ENCODE peak calls at places on chromosomes 5 and 9, in four cellular contexts. I is right atrium auricular region; V is CD4-positive, alpha-beta T cell; Q is HFF-Myc. A is an unnamed sample.

GRCh38 chr9:132430998-132431397 is 21.0 kb downstream of the CFAP77 start:
- DNase-seq in I (no peak), V (no peak), Q (no peak), A (no peak)

GRCh38 chr9:98985596-98985995 is 41.9 kb downstream of the COL15A1 start:
- DNase-seq in I (no peak), V (no peak), Q (no peak), A (no peak)

GRCh38 chr5:118557103-118557805 is 431.1 kb downstream of the DTWD2 start:
- DNase-seq in I (no peak), V (no peak), Q (no peak), A (no peak)

GRCh38 chr5:110625376-110625999 is 101.0 kb downstream of the TMEM232 start:
- DNase-seq in I (no peak), V (no peak), Q (no peak), A (peak)

GRCh38 chr9:108374606-108375005 is 481.2 kb downstream of the ACTL7B start:
- DNase-seq in I (no peak), V (no peak), Q (no peak), A (no peak)

GRCh38 chr9:3534614-3535404 is 9.0 kb upstream of the RFX3 start:
- DNase-seq in I (no peak), V (no peak), Q (no peak), A (no peak)

GRCh38 chr5:54091416-54092130 is 218.8 kb downstream of the ARL15 start:
- DNase-seq in I (no peak), V (no peak), Q (no peak), A (no peak)

GRCh38 chr5:138438724-138439536 is at the start of gene REEP2:
- DNase-seq in I (no peak), V (peak), Q (no peak), A (no peak)

GRCh38 chr9:3478549-3478953 is 47.2 kb downstream of the RFX3 start:
- DNase-seq in I (no peak), V (no peak), Q (no peak), A (no peak)

GRCh38 chr9:90141723-90142122 is 500.9 kb downstream of the DIRAS2 start:
- DNase-seq in I (no peak), V (no peak), Q (no peak), A (no peak)

GRCh38 chr5:72238712-72239445 is 81.2 kb downstream of the MRPS27 start:
- DNase-seq in I (no peak), V (no peak), Q (no peak), A (no peak)

GRCh38 chr5:56328753-56329560 is 95.8 kb upstream of the ANKRD55 start:
- DNase-seq in I (no peak), V (no peak), Q (no peak), A (no peak)

GRCh38 chr9:93682155-93682968 is 106.0 kb downstream of the PHF2 start:
- DNase-seq in I (peak), V (peak), Q (peak), A (peak)

GRCh38 chr5:176436641-176437040 is 11.5 kb upstream of the FAF2 start:
- DNase-seq in I (no peak), V (no peak), Q (no peak), A (peak)

GRCh38 chr5:102090770-102091169 is 205.3 kb downstream of the SLCO4C1 start:
- DNase-seq in I (no peak), V (no peak), Q (no peak), A (no peak)

GRCh38 chr5:93092349-93093105 is 488.5 kb downstream of the NR2F1-AS1 start:
- DNase-seq in I (no peak), V (no peak), Q (peak), A (no peak)

GRCh38 chr5:69050214-69050613 is 43.6 kb upstream of the SLC30A5 start:
- DNase-seq in I (no peak), V (no peak), Q (no peak), A (no peak)

GRCh38 chr9:92763721-92764380 is 782 bp downstream of the BICD2 start:
- DNase-seq in I (no peak), V (no peak), Q (no peak), A (no peak)

GRCh38 chr9:14270358-14271077 is 43.4 kb downstream of the NFIB start:
- DNase-seq in I (no peak), V (no peak), Q (no peak), A (no peak)

GRCh38 chr5:115209279-115209678 is 39.6 kb upstream of the TRIM36 start:
- DNase-seq in I (no peak), V (no peak), Q (no peak), A (no peak)

GRCh38 chr9:131697097-131697496 is 42.8 kb downstream of the RAPGEF1 start:
- DNase-seq in I (no peak), V (no peak), Q (no peak), A (no peak)

GRCh38 chr5:172594431-172594830 is 46.6 kb upstream of the NEURL1B start:
- DNase-seq in I (no peak), V (no peak), Q (no peak), A (no peak)

GRCh38 chr9:17520264-17521058 is 58.4 kb upstream of the SH3GL2 start:
- DNase-seq in I (no peak), V (no peak), Q (no peak), A (no peak)

GRCh38 chr5:160312139-160312959 is at the start of gene CCNJL:
- DNase-seq in I (no peak), V (no peak), Q (no peak), A (no peak)

GRCh38 chr5:11075010-11075860 is 314.2 kb upstream of the DAP start:
- DNase-seq in I (no peak), V (no peak), Q (no peak), A (no peak)
- TF ChIP-seq CTCF in I (no peak), V (no peak), Q (peak), A (no peak)

GRCh38 chr5:142545653-142546322 is 140.1 kb downstream of the FGF1 start:
- DNase-seq in I (no peak), V (no peak), Q (no peak), A (no peak)

GRCh38 chr5:142544946-142545652 is 140.8 kb downstream of the FGF1 start:
- DNase-seq in I (no peak), V (no peak), Q (no peak), A (no peak)

GRCh38 chr5:142540774-142541466 is 145.0 kb downstream of the FGF1 start:
- DNase-seq in I (peak), V (no peak), Q (peak), A (peak)

GRCh38 chr5:142543951-142544753 is 141.7 kb downstream of the FGF1 start:
- DNase-seq in I (no peak), V (no peak), Q (no peak), A (no peak)

GRCh38 chr5:142542906-142543305 is 143.0 kb downstream of the FGF1 start:
- DNase-seq in I (no peak), V (no peak), Q (no peak), A (no peak)
- TF ChIP-seq CTCF in I (no peak), V (no peak), Q (no peak), A (no peak)

DNA sequence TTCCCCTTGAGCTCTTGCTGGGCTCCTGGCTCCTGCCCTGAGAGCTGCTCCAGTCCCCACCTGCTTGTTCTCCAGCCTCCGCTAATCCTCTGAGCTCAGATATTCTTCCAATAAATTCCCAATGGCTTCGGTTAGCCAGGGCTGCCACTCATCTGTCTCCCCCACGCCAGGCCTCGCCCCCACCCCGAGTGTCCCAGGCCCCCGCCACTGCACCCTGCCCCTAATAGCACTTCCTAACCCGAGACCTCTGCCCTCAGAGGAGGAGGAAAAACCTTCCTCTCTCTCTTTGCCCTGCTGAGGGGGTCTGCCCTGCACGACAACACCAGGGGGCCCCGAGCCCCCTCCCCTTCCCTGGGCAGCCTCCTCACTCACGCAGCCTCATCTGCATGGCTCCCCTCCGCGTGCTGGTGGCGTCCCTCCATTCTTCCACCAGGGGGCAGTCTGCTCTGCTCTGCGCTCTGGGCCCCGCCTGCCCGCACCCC is 5.4 kb upstream of the LCN15 start:
- DNase-seq in I (no peak), V (peak), Q (no peak), A (no peak)
- TF ChIP-seq CTCF in I (peak), V (peak), Q (peak), A (peak)

DNA sequence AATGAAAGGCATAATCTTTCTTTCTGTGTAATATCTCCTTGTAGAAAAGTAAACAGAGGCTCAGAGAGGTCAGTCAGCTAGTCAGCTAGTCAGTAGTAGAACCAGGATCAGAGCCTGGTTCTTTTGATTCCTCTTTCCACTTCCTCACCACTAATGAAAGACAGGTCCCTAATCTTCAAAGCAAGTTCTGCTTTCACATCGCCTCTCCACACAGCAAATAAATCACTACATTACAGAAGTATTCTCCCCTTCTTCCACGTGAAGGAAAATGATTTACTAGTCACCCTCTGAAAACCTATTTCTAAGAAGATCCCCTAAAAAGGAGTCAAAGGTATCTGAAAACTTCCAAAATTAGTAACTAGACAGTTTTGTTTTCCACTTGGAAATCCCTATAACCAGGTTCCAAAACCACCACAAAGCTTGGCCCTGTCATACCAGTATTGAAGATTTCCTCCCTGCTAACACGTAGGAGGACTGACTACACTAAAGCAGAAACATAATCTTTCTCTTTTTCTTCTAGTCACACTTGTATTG is 140.5 kb upstream of the TARS1 start:
- DNase-seq in I (no peak), V (no peak), Q (no peak), A (no peak)
- TF ChIP-seq CTCF in I (no peak), V (no peak), Q (no peak), A (no peak)

DNA sequence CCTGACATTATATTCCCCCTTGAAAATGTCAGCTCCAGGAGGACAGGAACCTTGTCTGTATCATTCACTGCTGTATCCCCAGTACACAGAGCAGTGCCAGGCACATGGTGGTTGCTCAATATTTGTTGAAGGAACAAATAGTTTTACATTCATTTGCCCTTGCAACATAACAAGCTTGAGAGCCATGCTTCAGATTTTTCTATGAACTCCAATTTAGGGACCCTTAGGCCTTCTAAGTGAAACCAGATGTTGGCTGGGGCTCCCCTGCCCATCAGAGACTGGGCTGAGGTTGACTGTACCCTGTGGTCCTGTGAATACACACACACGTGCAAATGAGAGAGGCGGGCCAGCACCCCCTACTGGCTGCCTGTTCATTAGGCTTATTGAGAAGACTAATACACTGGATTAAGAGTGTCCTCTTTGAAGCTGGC is 214.9 kb upstream of the WWC1 start:
- DNase-seq in I (no peak), V (no peak), Q (no peak), A (peak)
- TF ChIP-seq CTCF in I (no peak), V (no peak), Q (peak), A (peak)

DNA sequence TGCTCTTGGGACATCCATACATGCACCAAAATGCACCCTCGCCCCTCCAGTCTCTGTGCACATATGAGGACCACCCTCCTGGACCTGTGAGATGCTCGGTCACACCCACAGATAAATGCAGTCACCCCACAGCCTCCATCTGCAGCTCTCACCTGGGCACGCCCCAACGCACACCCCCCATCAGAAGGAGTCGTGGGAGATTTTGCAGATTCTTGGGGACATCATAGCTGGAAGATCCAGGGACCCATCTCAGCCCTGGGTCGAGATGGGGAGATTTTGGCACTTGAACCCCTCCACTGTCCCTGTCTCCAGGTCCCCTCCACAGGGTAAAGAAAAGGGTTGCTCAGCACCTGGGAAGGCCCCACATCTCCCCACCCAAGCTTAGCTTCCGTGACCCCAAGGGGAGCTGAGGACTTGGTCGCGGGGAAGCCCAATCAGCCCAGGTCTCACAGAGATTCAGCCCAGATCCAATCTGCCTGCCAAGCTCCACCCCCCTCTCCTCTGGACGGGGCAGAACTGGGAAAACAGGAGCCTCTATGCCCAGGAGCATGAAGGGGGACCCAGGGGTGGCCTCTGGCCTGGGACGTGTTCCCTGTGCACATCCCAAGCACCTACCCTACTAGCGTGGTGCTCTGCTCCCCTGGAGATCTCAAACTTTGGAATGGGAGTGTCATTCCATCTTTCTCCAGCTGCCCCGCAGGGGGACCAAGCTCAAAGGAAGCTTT is 89.2 kb upstream of the LMX1B start:
- DNase-seq in I (no peak), V (no peak), Q (no peak), A (no peak)
- TF ChIP-seq CTCF in I (no peak), V (no peak), Q (no peak), A (no peak)

GRCh38 chr9:893115-893514 is 51.6 kb downstream of the DMRT1 start:
- DNase-seq in I (no peak), V (no peak), Q (no peak), A (no peak)

GRCh38 chr9:893843-894420 is 52.4 kb downstream of the DMRT1 start:
- DNase-seq in I (no peak), V (peak), Q (peak), A (peak)

GRCh38 chr9:886886-887285 is 45.4 kb downstream of the DMRT1 start:
- DNase-seq in I (no peak), V (no peak), Q (no peak), A (no peak)

GRCh38 chr9:892123-892522 is 50.6 kb downstream of the DMRT1 start:
- DNase-seq in I (no peak), V (no peak), Q (no peak), A (no peak)
- TF ChIP-seq CTCF in I (no peak), V (no peak), Q (peak), A (no peak)

A was measured in AG09319.